ENCODE peak calls at places on chromosomes 1 and 21, in four cellular contexts. V is GM20000, K is ACHN, M is lung. U is an unnamed sample.

GRCh38 chr1:205849619-205850355 is at the start of gene PM20D1:
- DNase-seq in V (peak; percentile 72), K (no peak), M (peak; percentile 87), U (no peak)

GRCh38 chr21:29379517-29380054 is 80.9 kb downstream of the BACH1 start:
- DNase-seq in V (no peak), K (no peak), M (peak; percentile 24), U (no peak)

GRCh38 chr1:216826629-216827028 is 103.4 kb upstream of the ESRRG start:
- DNase-seq in V (no peak), K (no peak), M (no peak), U (no peak)

GRCh38 chr1:202365092-202365815 is 16.8 kb downstream of the PPP1R12B start:
- DNase-seq in V (no peak), K (peak; percentile 36), M (no peak), U (no peak)

GRCh38 chr1:173477286-173478098 is at the start of gene PRDX6:
- DNase-seq in V (peak; percentile 17), K (peak; percentile 50), M (peak; percentile 84), U (peak; percentile 53)

GRCh38 chr1:43349594-43350306 is 9.0 kb upstream of the CDC20 start:
- DNase-seq in V (no peak), K (no peak), M (no peak), U (no peak)

GRCh38 chr1:25912076-25912831 is 6.0 kb upstream of the STMN1 start:
- DNase-seq in V (no peak), K (no peak), M (no peak), U (peak; percentile 82)

GRCh38 chr1:46302091-46303037 is 1.1 kb downstream of the LRRC41 start:
- DNase-seq in V (peak; percentile 90), K (no peak), M (peak; percentile 43), U (no peak)

GRCh38 chr1:152347116-152347728 is 12.6 kb downstream of the FLG2 start:
- DNase-seq in V (peak; percentile 20), K (peak; percentile 75), M (no peak), U (peak; percentile 62)

GRCh38 chr1:53271446-53272090 is 33.2 kb upstream of the MAGOH start:
- DNase-seq in V (no peak), K (no peak), M (no peak), U (no peak)

GRCh38 chr1:88680446-88680845 is 3.6 kb upstream of the PKN2 start:
- DNase-seq in V (no peak), K (no peak), M (no peak), U (no peak)

GRCh38 chr1:40392206-40392605 is 18.7 kb downstream of the SMAP2 start:
- DNase-seq in V (no peak), K (peak; percentile 51), M (no peak), U (no peak)

GRCh38 chr1:156310962-156311361 is 11.9 kb upstream of the VHLL start:
- DNase-seq in V (no peak), K (no peak), M (no peak), U (no peak)

GRCh38 chr1:59332983-59333382 is 36.1 kb downstream of the FGGY start:
- DNase-seq in V (no peak), K (no peak), M (no peak), U (peak; percentile 2)

GRCh38 chr1:207318072-207318619 is 3.3 kb upstream of the CD55 start:
- DNase-seq in V (no peak), K (no peak), M (no peak), U (no peak)

GRCh38 chr21:25421327-25422028 is 185.8 kb downstream of the MRPL39 start:
- DNase-seq in V (peak; percentile 33), K (peak; percentile 65), M (no peak), U (peak; percentile 6)